ENCODE peak calls at places on chromosomes 2 and 18, in nine cellular contexts. E, M, P, B, K, Y, T, H and C are unnamed samples.

GRCh38 chr2:201949036-201950012 is 84.3 kb upstream of the FZD7 start:
- DNase-seq in E (no peak), M (no peak), P (no peak), B (no peak), K (no peak), Y (no peak), T (no peak), H (no peak), C (no peak)

GRCh38 chr2:232522014-232522854 is 2.0 kb downstream of the PRSS56 start:
- DNase-seq in E (peak; percentile 50), M (peak; percentile 15), P (no peak), B (no peak), K (no peak), Y (peak; percentile 83), T (peak; percentile 90), H (peak; percentile 38), C (no peak)

GRCh38 chr18:52339891-52340371 is at the start of gene DCC:
- DNase-seq in E (no peak), M (peak; percentile 65), P (no peak), B (peak; percentile 15), K (peak; percentile 21), Y (no peak), T (no peak), H (no peak), C (peak; percentile 15)

GRCh38 chr2:42060028-42060427 is 12.2 kb downstream of the PKDCC start:
- DNase-seq in E (no peak), M (no peak), P (no peak), B (no peak), K (no peak), Y (no peak), T (peak; percentile 41), H (no peak), C (no peak)

GRCh38 chr2:120625865-120626560 is 109.7 kb upstream of the GLI2 start:
- DNase-seq in E (no peak), M (no peak), P (no peak), B (no peak), K (no peak), Y (no peak), T (peak; percentile 41), H (no peak), C (no peak)

GRCh38 chr2:239609583-239610310 is 208.9 kb upstream of the HDAC4 start:
- DNase-seq in E (no peak), M (no peak), P (no peak), B (no peak), K (no peak), Y (peak; percentile 36), T (no peak), H (no peak), C (no peak)

GRCh38 chr2:236164201-236164982 is 3.8 kb downstream of the GBX2 start:
- DNase-seq in E (no peak), M (no peak), P (no peak), B (no peak), K (no peak), Y (no peak), T (no peak), H (no peak), C (no peak)

GRCh38 chr18:62437520-62438329 is 85.1 kb upstream of the ZCCHC2 start:
- DNase-seq in E (no peak), M (no peak), P (no peak), B (peak; percentile 72), K (no peak), Y (no peak), T (no peak), H (peak; percentile 34), C (no peak)

GRCh38 chr2:43138441-43138840 is 88.0 kb downstream of the ZFP36L2 start:
- DNase-seq in E (no peak), M (no peak), P (no peak), B (no peak), K (no peak), Y (no peak), T (peak; percentile 4), H (no peak), C (no peak)

GRCh38 chr2:43136862-43137261 is 89.5 kb downstream of the ZFP36L2 start:
- DNase-seq in E (peak; percentile 74), M (no peak), P (no peak), B (no peak), K (no peak), Y (no peak), T (peak; percentile 87), H (no peak), C (no peak)

GRCh38 chr2:43134571-43134889 is 91.9 kb downstream of the ZFP36L2 start:
- DNase-seq in E (no peak), M (no peak), P (no peak), B (no peak), K (no peak), Y (no peak), T (no peak), H (no peak), C (no peak)

GRCh38 chr2:43135583-43135982 is 90.8 kb downstream of the ZFP36L2 start:
- DNase-seq in E (no peak), M (no peak), P (no peak), B (no peak), K (no peak), Y (no peak), T (peak; percentile 59), H (no peak), C (no peak)

DNA sequence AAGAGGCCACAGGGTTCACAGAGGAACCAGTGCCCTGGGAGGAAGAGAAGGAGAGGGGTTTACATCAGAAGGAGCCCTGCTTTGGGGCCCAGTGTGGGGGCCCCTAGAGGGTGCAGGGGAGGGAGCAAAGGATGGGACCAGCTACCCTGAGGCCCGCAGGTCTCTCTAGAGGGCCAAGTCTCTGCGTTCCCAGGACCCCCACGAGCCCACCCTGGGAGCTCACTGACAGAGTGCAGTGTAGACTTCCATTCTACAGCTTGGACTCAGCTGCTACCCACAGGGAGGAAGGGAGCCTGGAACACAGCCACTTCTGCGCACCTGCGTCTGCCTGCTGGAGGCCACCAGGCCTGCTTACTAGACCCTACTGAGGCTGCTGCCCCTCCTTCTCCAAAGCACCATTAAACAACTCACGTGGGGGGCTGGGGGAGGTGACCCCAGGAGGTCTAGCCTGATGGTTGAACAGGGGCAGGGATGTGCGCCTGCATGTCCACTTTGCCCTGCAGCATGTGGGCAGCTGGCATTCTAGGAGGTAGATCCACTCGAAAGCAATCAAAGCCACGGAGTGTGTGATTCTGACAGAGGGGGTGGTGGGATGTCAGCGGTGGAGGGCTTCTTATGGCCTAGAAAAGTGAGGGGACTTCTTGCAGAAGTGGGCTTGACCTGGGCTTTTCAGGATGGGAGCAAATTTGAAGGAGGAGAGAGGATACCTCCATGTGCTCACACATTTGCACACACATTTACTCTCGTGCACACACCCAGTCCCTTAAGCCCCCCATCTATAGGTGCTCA is 90.2 kb downstream of the ZFP36L2 start:
- DNase-seq in E (peak; percentile 60), M (no peak), P (no peak), B (no peak), K (no peak), Y (no peak), T (peak; percentile 80), H (no peak), C (no peak)
- H3K4me3 ChIP-seq in E (no peak overlapping the region), M (no peak overlapping the region), P (no peak overlapping the region), B (no peak overlapping the region), K (no peak overlapping the region), Y (no peak overlapping the region), T (no peak overlapping the region), H (no peak overlapping the region), C (no peak overlapping the region)

GRCh38 chr2:151087377-151087776 is 174.3 kb downstream of the RBM43 start:
- DNase-seq in E (no peak), M (no peak), P (no peak), B (no peak), K (no peak), Y (no peak), T (no peak), H (no peak), C (no peak)

GRCh38 chr2:151083864-151084263 is 177.8 kb downstream of the RBM43 start:
- DNase-seq in E (no peak), M (no peak), P (no peak), B (no peak), K (peak; percentile 37), Y (no peak), T (no peak), H (no peak), C (no peak)

DNA sequence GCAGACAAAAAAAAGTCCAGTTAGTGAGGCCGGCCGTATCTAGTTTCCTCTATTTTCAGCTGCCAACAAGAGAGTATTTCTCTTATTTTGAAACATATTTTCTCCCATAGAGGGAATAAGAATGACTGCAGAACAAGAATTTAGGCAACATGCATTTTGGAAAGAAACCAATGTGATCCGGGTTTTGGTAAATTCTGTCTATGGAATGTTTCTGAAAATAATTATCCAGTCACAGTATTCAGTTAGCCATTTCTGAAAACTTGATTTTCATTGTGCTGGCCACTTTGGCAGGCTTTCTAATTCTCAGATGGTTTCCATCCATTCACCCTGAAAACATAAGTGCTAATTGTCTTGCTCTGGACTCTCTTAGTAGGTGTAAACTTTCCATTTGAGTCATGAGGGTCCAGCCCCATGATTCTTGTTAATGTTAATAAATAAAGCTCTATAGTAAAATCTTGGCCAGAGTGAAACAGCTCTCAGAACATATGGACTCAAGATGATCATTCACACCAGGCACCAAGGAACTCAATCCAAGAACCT is 176.5 kb downstream of the RBM43 start:
- DNase-seq in E (no peak), M (no peak), P (no peak), B (no peak), K (peak; percentile 30), Y (no peak), T (no peak), H (no peak), C (no peak)
- TF ChIP-seq CTCF in E (no peak), M (no peak), P (no peak), B (no peak), K (no peak), Y (no peak), T (no peak), H (no peak), C (no peak)

DNA sequence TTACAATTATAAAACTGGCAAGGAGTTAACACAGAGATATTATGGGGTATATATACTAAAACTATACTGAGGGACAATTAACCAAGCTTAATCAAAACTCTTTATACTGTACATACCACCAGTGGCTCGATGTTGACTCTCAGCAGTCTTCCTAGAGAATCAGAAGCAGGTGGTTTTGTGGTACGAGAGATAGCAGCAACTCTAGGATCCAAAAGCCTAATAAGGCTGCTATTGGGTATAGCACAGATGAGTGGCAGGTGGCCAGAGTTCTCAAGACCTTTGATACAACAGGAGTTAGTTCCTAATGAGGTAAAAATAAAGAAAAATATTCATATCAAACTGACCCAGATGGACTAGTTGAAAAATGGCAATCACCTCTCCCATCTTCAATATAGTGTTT is 45.5 kb upstream of the COL5A2 start:
- DNase-seq in E (no peak), M (no peak), P (no peak), B (no peak), K (no peak), Y (no peak), T (no peak), H (no peak), C (no peak)
- H3K4me3 ChIP-seq in E (no peak overlapping the region), M (no peak overlapping the region), P (no peak overlapping the region), B (no peak overlapping the region), K (no peak overlapping the region), Y (no peak overlapping the region), T (no peak overlapping the region), H (no peak overlapping the region), C (no peak overlapping the region)

GRCh38 chr2:217944366-217944765 is 58.4 kb downstream of the TNS1 start:
- DNase-seq in E (no peak), M (no peak), P (no peak), B (no peak), K (no peak), Y (no peak), T (no peak), H (no peak), C (no peak)

GRCh38 chr2:217944923-217945322 is 57.9 kb downstream of the TNS1 start:
- DNase-seq in E (no peak), M (no peak), P (no peak), B (no peak), K (no peak), Y (no peak), T (peak; percentile 35), H (no peak), C (no peak)

GRCh38 chr2:217946071-217946470 is 56.7 kb downstream of the TNS1 start:
- DNase-seq in E (no peak), M (no peak), P (no peak), B (no peak), K (no peak), Y (no peak), T (peak; percentile 48), H (no peak), C (no peak)

GRCh38 chr2:217943379-217944321 is 59.1 kb downstream of the TNS1 start:
- DNase-seq in E (no peak), M (peak; percentile 71), P (peak; percentile 4), B (peak; percentile 85), K (peak; percentile 45), Y (peak; percentile 93), T (peak; percentile 89), H (peak; percentile 65), C (no peak)

DNA sequence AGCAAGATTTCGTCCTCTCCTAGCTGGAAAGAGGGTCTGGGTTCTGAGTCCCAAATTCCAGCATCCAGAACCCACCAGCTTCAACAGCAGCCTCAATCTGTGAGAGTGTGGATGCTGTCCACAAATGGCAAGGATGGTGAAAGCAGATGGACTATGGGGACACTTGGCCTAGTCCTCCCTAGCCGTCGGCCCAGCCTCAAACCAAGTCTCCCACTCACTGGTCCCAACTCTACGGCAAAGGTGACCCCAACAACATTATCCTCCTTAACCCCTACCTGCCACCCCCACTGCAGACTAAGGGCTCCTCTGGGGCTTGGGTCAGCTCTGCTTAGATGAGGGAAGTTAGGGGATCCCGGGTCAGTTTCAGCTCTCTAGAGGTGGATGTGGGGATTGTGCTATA is 57.3 kb downstream of the TNS1 start:
- DNase-seq in E (no peak), M (no peak), P (no peak), B (no peak), K (no peak), Y (peak; percentile 36), T (peak; percentile 34), H (no peak), C (no peak)
- TF ChIP-seq CTCF in E (no peak), M (no peak), P (no peak), B (no peak), K (no peak), Y (no peak), T (no peak), H (no peak), C (no peak)